ENCODE peak calls at places on chromosome 14, in four cellular contexts. F is HFFc6, P is AG10803, J is AG04449. M is an unnamed sample.

GRCh38 chr14:37545174-37545573 is 49.9 kb downstream of the FOXA1 start:
- DNase-seq in F (no peak), P (peak), J (no peak), M (no peak)

GRCh38 chr14:50762931-50763300 is 68.0 kb downstream of the NIN start:
- DNase-seq in F (no peak), P (no peak), J (no peak), M (no peak)

GRCh38 chr14:102363182-102363952 is 626 bp downstream of the TECPR2 start:
- DNase-seq in F (peak), P (peak), J (no peak), M (no peak)

GRCh38 chr14:65281991-65282908 is 130.3 kb upstream of the FUT8 start:
- DNase-seq in F (peak), J (peak), P (peak), M (no peak)

GRCh38 chr14:103846569-103847438 is 571 bp downstream of the PPP1R13B start:
- DNase-seq in J (no peak), P (no peak), F (no peak), M (no peak)

GRCh38 chr14:30584058-30584630 is 25.2 kb downstream of the G2E3 start:
- DNase-seq in F (no peak), P (no peak), J (no peak), M (no peak)

GRCh38 chr14:102772781-102773570 is 4.3 kb upstream of the TRAF3 start:
- DNase-seq in P (no peak), F (no peak), J (no peak), M (no peak)

GRCh38 chr14:101235872-101236221 is 325.4 kb upstream of the DIO3 start:
- DNase-seq in J (no peak), P (no peak), F (no peak), M (no peak)

GRCh38 chr14:90487031-90487430 is 90.2 kb downstream of the CALM1 start:
- DNase-seq in J (no peak), F (no peak), P (peak), M (no peak)

GRCh38 chr14:104383088-104383805 is 196.3 kb upstream of the C14orf180 start:
- DNase-seq in P (no peak), F (no peak), J (no peak), M (no peak)

GRCh38 chr14:105180598-105181528 is at the start of gene NUDT14:
- DNase-seq in F (peak), J (no peak), P (peak), M (no peak)

GRCh38 chr14:24261256-24261968 is 1.6 kb downstream of the TGM1 start:
- DNase-seq in P (no peak), J (no peak), F (no peak), M (no peak)

GRCh38 chr14:75334191-75335051 is 55.8 kb downstream of the FOS start:
- DNase-seq in P (peak), F (no peak), J (no peak), M (no peak)

GRCh38 chr14:72589652-72590051 is 304.2 kb downstream of the DPF3 start:
- DNase-seq in J (no peak), F (no peak), P (no peak), M (no peak)

GRCh38 chr14:34912966-34913365 is 37.8 kb upstream of the BAZ1A start:
- DNase-seq in P (no peak), J (no peak), F (no peak), M (no peak)

GRCh38 chr14:51653096-51653814 is 1.5 kb downstream of the FRMD6 start:
- DNase-seq in J (no peak), F (peak), P (peak), M (no peak)

GRCh38 chr14:105582639-105583038 is 56.3 kb downstream of the TMEM121 start:
- DNase-seq in F (no peak), J (no peak), P (peak), M (no peak)

GRCh38 chr14:99538733-99539132 is 57.5 kb downstream of the CCNK start:
- DNase-seq in J (no peak), F (no peak), P (no peak), M (no peak)

GRCh38 chr14:26730929-26731618 is 133.2 kb upstream of the NOVA1 start:
- DNase-seq in J (no peak), F (no peak), P (no peak), M (no peak)

GRCh38 chr14:99751539-99752485 is 41.4 kb upstream of the EML1 start:
- DNase-seq in P (peak), J (no peak), F (peak), M (no peak)

GRCh38 chr14:92534863-92535654 is 21.5 kb downstream of the RIN3 start:
- DNase-seq in F (no peak), P (no peak), J (no peak), M (no peak)

GRCh38 chr14:85471156-85471555 is 58.8 kb upstream of the FLRT2 start:
- DNase-seq in J (peak), F (peak), P (peak), M (peak)

GRCh38 chr14:95811813-95812212 is 64.8 kb upstream of the TUNAR start:
- DNase-seq in J (no peak), F (no peak), P (no peak), M (no peak)

GRCh38 chr14:99884834-99885648 is 91.8 kb downstream of the EML1 start:
- DNase-seq in F (peak), P (peak), J (no peak), M (peak)

GRCh38 chr14:77120771-77121743 is 20.5 kb downstream of the ZDHHC22 start:
- DNase-seq in P (no peak), F (no peak), J (no peak), M (no peak)

GRCh38 chr14:28744126-28744525 is 22.5 kb upstream of the FOXG1 start:
- DNase-seq in P (no peak), F (no peak), J (no peak), M (no peak)

GRCh38 chr14:70955543-70956480 is 48.6 kb downstream of the PCNX1 start:
- DNase-seq in P (peak), F (peak), J (no peak), M (peak)

GRCh38 chr14:61470261-61470953 is 149.0 kb downstream of the PRKCH start:
- DNase-seq in P (peak), F (peak), J (peak), M (peak)

GRCh38 chr14:61872452-61872851 is 110.2 kb downstream of the SNAPC1 start:
- DNase-seq in J (no peak), F (no peak), P (no peak), M (no peak)

GRCh38 chr14:86777950-86778602 is 1214.9 kb downstream of the GALC start:
- DNase-seq in J (peak), P (peak), F (peak), M (no peak)

GRCh38 chr14:89340782-89341181 is 76.3 kb downstream of the FOXN3 start:
- DNase-seq in P (no peak), F (no peak), J (no peak), M (no peak)

GRCh38 chr14:89337912-89338311 is 79.1 kb downstream of the FOXN3 start:
- DNase-seq in P (peak), J (no peak), F (no peak), M (no peak)

GRCh38 chr14:89340200-89340667 is 76.8 kb downstream of the FOXN3 start:
- DNase-seq in F (no peak), P (peak), J (no peak), M (peak)

GRCh38 chr14:89339158-89339557 is 77.9 kb downstream of the FOXN3 start:
- DNase-seq in J (no peak), F (no peak), P (no peak), M (no peak)

DNA sequence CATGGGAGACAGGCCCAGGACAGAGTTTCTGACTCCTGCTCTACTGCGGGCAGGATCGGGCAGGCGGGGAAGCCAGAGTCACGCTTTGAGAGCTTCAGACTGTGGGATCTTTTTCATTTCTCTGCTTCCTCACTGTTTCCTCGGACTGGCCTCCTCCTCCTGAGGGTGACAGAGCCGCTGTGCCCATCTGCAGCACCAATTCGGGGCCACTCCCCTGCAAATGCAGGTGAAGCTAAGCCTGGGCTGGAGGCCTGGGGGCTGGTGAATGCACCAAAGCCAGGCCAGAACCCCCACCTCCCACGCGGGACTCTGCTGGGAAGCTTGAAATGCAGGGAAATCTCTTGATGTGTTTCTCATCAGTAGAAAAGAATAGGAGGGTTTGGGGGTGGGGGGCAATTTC is 77.5 kb downstream of the FOXN3 start:
- DNase-seq in F (no peak), J (no peak), P (no peak), M (no peak)
- TF ChIP-seq CTCF in F (no peak), J (no peak), P (no peak), M (no peak)

GRCh38 chr14:49418789-49419188 is 167.4 kb downstream of the RPS29 start:
- DNase-seq in P (no peak), F (no peak), J (no peak), M (no peak)
- TF ChIP-seq CTCF in P (no peak), F (no peak), J (no peak), M (no peak)

DNA sequence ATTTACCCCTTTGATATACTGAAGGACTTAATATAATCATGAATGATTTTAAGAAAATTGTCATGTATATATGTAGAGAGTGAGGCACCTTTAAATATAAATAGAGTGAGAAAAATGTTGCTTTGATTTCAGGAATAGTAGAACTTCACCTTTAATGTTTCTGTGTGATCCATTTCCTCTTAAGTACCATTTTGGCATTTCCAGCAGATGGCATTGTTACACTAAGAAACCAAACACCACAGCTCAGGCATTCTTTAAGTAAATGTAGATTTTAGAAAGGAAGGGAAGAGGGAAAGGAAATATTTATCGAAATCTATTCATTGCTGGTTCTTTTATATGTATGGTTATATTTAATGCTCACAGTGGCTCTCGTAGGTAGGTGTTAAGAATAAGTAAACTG is 556.7 kb upstream of the FBXO33 start:
- DNase-seq in F (no peak), P (no peak), J (no peak), M (no peak)
- TF ChIP-seq CTCF in F (peak), P (no peak), J (no peak), M (no peak)

GRCh38 chr14:97013878-97014277 is 216.7 kb downstream of the VRK1 start:
- DNase-seq in F (no peak), P (no peak), J (no peak), M (no peak)

GRCh38 chr14:97005908-97006307 is 208.7 kb downstream of the VRK1 start:
- DNase-seq in J (no peak), F (no peak), P (no peak), M (no peak)

DNA sequence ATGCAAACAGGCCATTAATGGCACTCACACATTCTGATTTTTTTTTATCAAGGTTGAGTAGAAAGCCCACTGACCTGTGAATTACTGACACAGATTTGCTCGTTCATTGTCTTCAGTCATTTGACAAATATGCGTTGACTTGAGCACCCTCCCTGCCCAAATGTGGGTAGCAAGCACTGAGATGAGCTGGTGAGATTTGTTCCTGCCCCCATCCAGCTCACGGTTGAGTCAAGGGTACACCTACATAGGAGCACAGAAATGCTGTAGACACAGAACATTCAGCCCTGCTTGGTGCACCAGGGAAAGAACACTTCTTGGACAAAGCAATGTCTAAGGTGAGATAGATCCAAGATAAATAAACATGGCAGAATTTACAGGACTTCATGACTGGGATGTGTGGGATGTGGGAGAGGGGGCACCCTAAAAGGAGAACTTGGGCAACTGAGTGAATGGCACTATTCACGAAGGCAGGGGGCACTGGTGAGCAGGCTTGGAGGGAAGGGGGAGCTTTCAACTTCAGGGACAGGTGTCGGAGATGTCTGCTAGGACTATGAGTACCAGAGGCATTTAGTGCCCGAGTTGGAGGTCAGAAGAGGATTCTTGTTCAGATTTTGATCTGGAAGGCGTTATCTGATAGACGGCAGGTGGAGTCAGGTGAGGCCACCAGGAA is 213.4 kb downstream of the VRK1 start:
- DNase-seq in P (no peak), F (no peak), J (no peak), M (no peak)
- TF ChIP-seq CTCF in P (no peak), F (no peak), J (no peak), M (no peak)

GRCh38 chr14:67137744-67138371 is 51.4 kb upstream of the GARIN2 start:
- DNase-seq in P (peak), F (peak), J (no peak), M (no peak)
- TF ChIP-seq CTCF in P (peak), F (peak), J (peak), M (peak)

M was measured in AG09319.